ENCODE peak calls at places on chromosomes 2 and 18, in six cellular contexts. One of them, this sample, is unnamed.

GRCh38 chr2:15754703-15755099 is 163.0 kb downstream of the DDX1 start:
- DNase-seq in right atrium auricular region: no peak
- DNase-seq in H9: peak
- DNase-seq in cardiac fibroblast: no peak
- DNase-seq in psoas muscle: no peak
- DNase-seq in lower leg skin: no peak
- DNase-seq in this sample: no peak

GRCh38 chr2:1989216-1989615 is 244.9 kb upstream of the PXDN start:
- DNase-seq in psoas muscle: no peak
- DNase-seq in cardiac fibroblast: no peak
- DNase-seq in right atrium auricular region: no peak
- DNase-seq in H9: no peak
- DNase-seq in lower leg skin: no peak
- DNase-seq in this sample: no peak

GRCh38 chr18:79953921-79954651 is 2.6 kb upstream of the SLC66A2 start:
- DNase-seq in psoas muscle: no peak
- DNase-seq in right atrium auricular region: no peak
- DNase-seq in cardiac fibroblast: no peak
- DNase-seq in H9: no peak
- DNase-seq in lower leg skin: no peak
- DNase-seq in this sample: no peak

GRCh38 chr18:31185551-31185950 is 22.9 kb upstream of the DSC1 start:
- DNase-seq in lower leg skin: no peak
- DNase-seq in right atrium auricular region: no peak
- DNase-seq in cardiac fibroblast: no peak
- DNase-seq in psoas muscle: no peak
- DNase-seq in H9: no peak
- DNase-seq in this sample: no peak

GRCh38 chr2:85828725-85829124 is 60.1 kb downstream of the ST3GAL5 start:
- DNase-seq in H9: no peak
- DNase-seq in cardiac fibroblast: no peak
- DNase-seq in lower leg skin: no peak
- DNase-seq in psoas muscle: no peak
- DNase-seq in right atrium auricular region: no peak
- DNase-seq in this sample: no peak

GRCh38 chr18:67142604-67143003 is 373.9 kb downstream of the DSEL start:
- DNase-seq in right atrium auricular region: no peak
- DNase-seq in psoas muscle: no peak
- DNase-seq in cardiac fibroblast: no peak
- DNase-seq in lower leg skin: no peak
- DNase-seq in H9: no peak
- DNase-seq in this sample: no peak

GRCh38 chr2:38064805-38065501 is 11.0 kb downstream of the CYP1B1 start:
- DNase-seq in lower leg skin: no peak
- DNase-seq in right atrium auricular region: no peak
- DNase-seq in H9: no peak
- DNase-seq in psoas muscle: no peak
- DNase-seq in cardiac fibroblast: no peak
- DNase-seq in this sample: no peak

GRCh38 chr2:151651274-151651673 is 83.0 kb downstream of the NEB start:
- DNase-seq in right atrium auricular region: no peak
- DNase-seq in H9: no peak
- DNase-seq in cardiac fibroblast: no peak
- DNase-seq in lower leg skin: no peak
- DNase-seq in psoas muscle: no peak
- DNase-seq in this sample: no peak

GRCh38 chr18:47680488-47680887 is 250.0 kb downstream of the SMAD2 start:
- DNase-seq in H9: no peak
- DNase-seq in psoas muscle: no peak
- DNase-seq in lower leg skin: no peak
- DNase-seq in cardiac fibroblast: no peak
- DNase-seq in right atrium auricular region: no peak
- DNase-seq in this sample: no peak

GRCh38 chr2:157698430-157698829 is 69.8 kb upstream of the ACVR1C start:
- DNase-seq in right atrium auricular region: no peak
- DNase-seq in lower leg skin: no peak
- DNase-seq in cardiac fibroblast: peak
- DNase-seq in psoas muscle: peak
- DNase-seq in H9: no peak
- DNase-seq in this sample: no peak

GRCh38 chr2:24365826-24366225 is 5.5 kb upstream of the ITSN2 start:
- DNase-seq in psoas muscle: no peak
- DNase-seq in H9: no peak
- DNase-seq in lower leg skin: no peak
- DNase-seq in right atrium auricular region: no peak
- DNase-seq in cardiac fibroblast: no peak
- DNase-seq in this sample: no peak

GRCh38 chr2:170214309-170214902 is 36.5 kb downstream of the MYO3B start:
- DNase-seq in right atrium auricular region: no peak
- DNase-seq in H9: peak
- DNase-seq in psoas muscle: no peak
- DNase-seq in lower leg skin: no peak
- DNase-seq in cardiac fibroblast: no peak
- DNase-seq in this sample: no peak

GRCh38 chr18:51339866-51340265 is 142.4 kb upstream of the MEX3C start:
- DNase-seq in H9: no peak
- DNase-seq in lower leg skin: no peak
- DNase-seq in cardiac fibroblast: peak
- DNase-seq in right atrium auricular region: no peak
- DNase-seq in psoas muscle: no peak
- DNase-seq in this sample: no peak

GRCh38 chr18:70172225-70172624 is 33.3 kb downstream of the RTTN start:
- DNase-seq in H9: no peak
- DNase-seq in cardiac fibroblast: peak
- DNase-seq in lower leg skin: no peak
- DNase-seq in psoas muscle: no peak
- DNase-seq in right atrium auricular region: no peak
- DNase-seq in this sample: no peak

GRCh38 chr2:175577405-175577986 is 396.0 kb upstream of the ATP5MC3 start:
- DNase-seq in right atrium auricular region: no peak
- DNase-seq in cardiac fibroblast: no peak
- DNase-seq in lower leg skin: no peak
- DNase-seq in psoas muscle: no peak
- DNase-seq in H9: no peak
- DNase-seq in this sample: no peak

GRCh38 chr2:207202645-207203044 is 36.9 kb upstream of the KLF7 start:
- DNase-seq in cardiac fibroblast: peak
- DNase-seq in H9: peak
- DNase-seq in psoas muscle: no peak
- DNase-seq in right atrium auricular region: no peak
- DNase-seq in lower leg skin: no peak
- DNase-seq in this sample: no peak

GRCh38 chr2:85678794-85679672 is 11.0 kb upstream of the SFTPB start:
- DNase-seq in psoas muscle: peak
- DNase-seq in right atrium auricular region: peak
- DNase-seq in lower leg skin: peak
- DNase-seq in cardiac fibroblast: peak
- DNase-seq in H9: peak
- DNase-seq in this sample: peak

GRCh38 chr2:197210450-197210849 is 100.1 kb downstream of the ANKRD44 start:
- DNase-seq in cardiac fibroblast: no peak
- DNase-seq in H9: no peak
- DNase-seq in right atrium auricular region: no peak
- DNase-seq in psoas muscle: no peak
- DNase-seq in lower leg skin: no peak
- DNase-seq in this sample: no peak

GRCh38 chr2:197208029-197208428 is 102.6 kb downstream of the ANKRD44 start:
- DNase-seq in H9: no peak
- DNase-seq in cardiac fibroblast: no peak
- DNase-seq in psoas muscle: no peak
- DNase-seq in right atrium auricular region: no peak
- DNase-seq in lower leg skin: no peak
- DNase-seq in this sample: no peak

GRCh38 chr2:197208841-197209240 is 101.7 kb downstream of the ANKRD44 start:
- DNase-seq in right atrium auricular region: no peak
- DNase-seq in psoas muscle: no peak
- DNase-seq in lower leg skin: no peak
- DNase-seq in H9: no peak
- DNase-seq in cardiac fibroblast: no peak
- DNase-seq in this sample: no peak

GRCh38 chr2:197209742-197210408 is 100.7 kb downstream of the ANKRD44 start:
- DNase-seq in psoas muscle: no peak
- DNase-seq in cardiac fibroblast: no peak
- DNase-seq in H9: no peak
- DNase-seq in lower leg skin: no peak
- DNase-seq in right atrium auricular region: no peak
- DNase-seq in this sample: no peak

DNA sequence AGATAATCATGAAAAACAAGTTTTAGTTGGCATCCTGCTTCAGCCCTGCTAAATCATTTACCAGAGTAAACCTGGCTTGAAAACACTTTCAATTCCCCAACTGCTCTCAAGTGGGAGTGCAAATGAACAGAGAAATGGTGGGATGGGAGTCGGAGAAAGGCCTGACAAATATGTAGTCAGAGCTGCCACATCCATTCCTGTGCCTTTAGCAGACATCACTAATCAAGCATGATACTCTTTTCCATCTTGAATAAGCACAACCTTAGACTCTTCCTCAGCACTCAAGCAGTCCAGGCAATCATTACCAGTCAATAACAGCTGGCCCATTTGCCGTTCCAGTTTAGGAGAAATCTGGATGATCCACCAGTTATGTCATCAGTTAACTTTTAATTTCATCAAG is 101.3 kb downstream of the ANKRD44 start:
- DNase-seq in lower leg skin: no peak
- DNase-seq in cardiac fibroblast: no peak
- DNase-seq in psoas muscle: no peak
- DNase-seq in right atrium auricular region: no peak
- DNase-seq in H9: no peak
- DNase-seq in this sample: no peak
- TF ChIP-seq CTCF in lower leg skin: no peak
- TF ChIP-seq CTCF in cardiac fibroblast: no peak
- TF ChIP-seq CTCF in psoas muscle: no peak
- TF ChIP-seq CTCF in right atrium auricular region: no peak
- TF ChIP-seq CTCF in H9: no peak
- TF ChIP-seq CTCF in this sample: no peak

DNA sequence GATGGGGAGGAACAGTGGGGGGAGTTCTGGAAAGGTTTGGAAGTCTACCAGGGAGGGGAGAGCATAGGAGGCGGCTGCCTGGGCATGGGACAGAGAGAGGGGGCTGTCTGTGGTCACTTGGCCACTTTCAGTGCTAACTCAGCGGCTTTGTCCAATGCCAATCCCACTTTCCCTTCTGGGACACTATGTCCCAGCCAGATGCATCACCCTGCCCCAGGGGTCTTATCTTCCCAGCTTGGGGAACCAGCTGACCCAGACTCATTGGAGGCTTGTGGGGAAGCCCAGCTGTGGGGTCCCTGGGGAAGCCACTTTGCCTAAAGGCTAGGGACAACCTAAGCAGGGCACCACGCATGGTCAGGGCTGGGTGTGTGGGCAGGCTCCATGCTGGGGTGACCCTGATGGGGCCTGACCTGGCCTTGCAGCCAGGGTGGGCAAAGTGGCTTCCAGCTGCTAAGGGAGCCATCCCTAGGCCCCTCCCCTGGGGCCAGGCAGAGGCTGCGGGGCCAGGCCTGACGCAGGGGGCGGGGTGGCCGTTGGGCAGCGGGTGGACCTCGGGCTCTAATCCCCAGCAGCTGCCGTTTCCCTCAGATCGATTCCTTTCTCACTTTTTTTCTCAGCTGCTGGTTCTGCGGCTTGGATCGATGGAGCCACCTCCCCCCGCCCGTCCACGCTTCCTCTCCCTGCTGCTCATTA is 1.6 kb upstream of the ASIC4 start:
- DNase-seq in lower leg skin: no peak
- DNase-seq in H9: no peak
- DNase-seq in right atrium auricular region: no peak
- DNase-seq in cardiac fibroblast: no peak
- DNase-seq in psoas muscle: no peak
- DNase-seq in this sample: no peak
- TF ChIP-seq CTCF in lower leg skin: no peak
- TF ChIP-seq CTCF in H9: no peak
- TF ChIP-seq CTCF in right atrium auricular region: no peak
- TF ChIP-seq CTCF in cardiac fibroblast: no peak
- TF ChIP-seq CTCF in psoas muscle: no peak
- TF ChIP-seq CTCF in this sample: no peak

DNA sequence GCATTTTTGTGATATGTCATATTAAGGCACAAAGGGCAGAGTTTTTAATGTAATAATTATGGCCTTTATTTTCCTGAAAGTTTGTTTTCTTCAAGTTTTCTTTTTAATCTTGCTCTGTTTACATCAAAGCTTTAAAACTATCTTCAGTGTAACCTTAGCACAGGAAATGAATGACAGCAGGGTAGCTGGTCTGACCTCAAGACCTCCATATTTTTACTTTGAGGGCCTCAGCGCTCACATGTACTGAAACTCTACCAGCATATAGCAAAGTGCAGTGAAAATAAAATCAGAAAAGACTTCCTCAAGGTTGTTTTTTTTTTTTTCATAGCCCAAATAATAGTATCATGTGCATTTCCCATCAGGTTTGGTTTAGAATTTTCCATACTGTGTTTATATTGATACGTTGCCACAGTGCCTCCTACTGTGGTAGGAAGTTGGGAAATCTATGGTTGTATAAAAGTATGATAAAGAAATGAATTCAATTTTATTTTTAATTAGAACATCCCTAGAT is 163.4 kb downstream of the UBE2E3 start:
- DNase-seq in H9: no peak
- DNase-seq in right atrium auricular region: no peak
- DNase-seq in cardiac fibroblast: no peak
- DNase-seq in lower leg skin: no peak
- DNase-seq in psoas muscle: no peak
- DNase-seq in this sample: no peak
- TF ChIP-seq CTCF in H9: no peak
- TF ChIP-seq CTCF in right atrium auricular region: no peak
- TF ChIP-seq CTCF in cardiac fibroblast: no peak
- TF ChIP-seq CTCF in lower leg skin: no peak
- TF ChIP-seq CTCF in psoas muscle: no peak
- TF ChIP-seq CTCF in this sample: no peak

GRCh38 chr2:120204945-120205670 is 18.1 kb downstream of the TMEM185B start:
- DNase-seq in right atrium auricular region: no peak
- DNase-seq in cardiac fibroblast: no peak
- DNase-seq in lower leg skin: no peak
- DNase-seq in H9: no peak
- DNase-seq in psoas muscle: peak
- DNase-seq in this sample: no peak

GRCh38 chr2:120204417-120204816 is 18.8 kb downstream of the TMEM185B start:
- DNase-seq in psoas muscle: no peak
- DNase-seq in cardiac fibroblast: no peak
- DNase-seq in H9: no peak
- DNase-seq in lower leg skin: no peak
- DNase-seq in right atrium auricular region: no peak
- DNase-seq in this sample: no peak

GRCh38 chr2:120205901-120206581 is 17.2 kb downstream of the TMEM185B start:
- DNase-seq in psoas muscle: no peak
- DNase-seq in lower leg skin: no peak
- DNase-seq in right atrium auricular region: no peak
- DNase-seq in H9: peak
- DNase-seq in cardiac fibroblast: no peak
- DNase-seq in this sample: no peak

GRCh38 chr2:120203341-120204021 is 19.7 kb downstream of the TMEM185B start:
- DNase-seq in H9: peak
- DNase-seq in lower leg skin: no peak
- DNase-seq in cardiac fibroblast: peak
- DNase-seq in right atrium auricular region: no peak
- DNase-seq in psoas muscle: no peak
- DNase-seq in this sample: no peak

DNA sequence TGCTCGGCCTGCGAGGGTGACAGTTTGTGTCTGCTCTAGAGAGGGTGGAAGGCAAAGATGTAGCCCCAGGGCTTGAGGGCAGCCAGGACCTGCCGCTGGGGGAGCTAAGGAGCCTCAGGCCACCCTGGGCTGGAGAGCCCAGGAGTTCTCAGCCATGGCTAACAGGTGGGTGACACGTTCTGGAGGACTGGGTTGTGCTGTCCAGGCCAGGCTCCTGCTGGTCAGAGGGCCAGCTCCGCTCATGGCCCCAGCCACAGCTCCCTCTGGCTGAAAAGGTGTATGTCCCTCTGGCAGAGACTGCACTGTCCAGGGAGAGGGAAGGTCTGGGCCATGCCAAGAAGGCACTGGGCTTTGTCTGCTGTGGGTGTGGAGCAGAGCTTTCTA is 19.2 kb downstream of the TMEM185B start:
- DNase-seq in lower leg skin: no peak
- DNase-seq in H9: peak
- DNase-seq in psoas muscle: no peak
- DNase-seq in cardiac fibroblast: no peak
- DNase-seq in right atrium auricular region: no peak
- DNase-seq in this sample: no peak
- TF ChIP-seq CTCF in lower leg skin: no peak
- TF ChIP-seq CTCF in H9: peak
- TF ChIP-seq CTCF in psoas muscle: no peak
- TF ChIP-seq CTCF in cardiac fibroblast: no peak
- TF ChIP-seq CTCF in right atrium auricular region: no peak
- TF ChIP-seq CTCF in this sample: no peak